ENCODE peak calls at places on chromosomes 11 and 22, in nine cellular contexts. One of them, this sample, is unnamed.
A peak's percentile ranks its signal among the peaks of the same experiment; 100 is the strongest.

GRCh38 chr11:79950172-79950571 is 509.3 kb upstream of the TENM4 start:
- DNase-seq in keratinocyte: no peak
- DNase-seq in pancreas: no peak
- DNase-seq in kidney epithelial cell: no peak
- DNase-seq in CD8-positive, alpha-beta T cell: no peak
- DNase-seq in AG09319: no peak
- DNase-seq in ovary: no peak
- DNase-seq in fibroblast of pulmonary artery: no peak
- DNase-seq in MCF 10A: no peak
- DNase-seq in this sample: no peak

GRCh38 chr11:70467196-70468085 is 69.1 kb downstream of the CTTN start:
- DNase-seq in keratinocyte: no peak
- DNase-seq in pancreas: peak; percentile 33
- DNase-seq in kidney epithelial cell: no peak
- DNase-seq in CD8-positive, alpha-beta T cell: no peak
- DNase-seq in AG09319: no peak
- DNase-seq in ovary: peak; percentile 49
- DNase-seq in fibroblast of pulmonary artery: peak; percentile 55
- DNase-seq in MCF 10A: peak; percentile 64
- DNase-seq in this sample: peak; percentile 88

GRCh38 chr11:61181489-61181888 is 20.3 kb upstream of the VPS37C start:
- DNase-seq in keratinocyte: no peak
- DNase-seq in pancreas: no peak
- DNase-seq in kidney epithelial cell: no peak
- DNase-seq in CD8-positive, alpha-beta T cell: no peak
- DNase-seq in AG09319: no peak
- DNase-seq in ovary: no peak
- DNase-seq in fibroblast of pulmonary artery: no peak
- DNase-seq in MCF 10A: no peak
- DNase-seq in this sample: no peak

GRCh38 chr11:36126703-36127102 is 162.5 kb downstream of the COMMD9 start:
- DNase-seq in keratinocyte: no peak
- DNase-seq in pancreas: no peak
- DNase-seq in kidney epithelial cell: no peak
- DNase-seq in CD8-positive, alpha-beta T cell: no peak
- DNase-seq in AG09319: no peak
- DNase-seq in ovary: no peak
- DNase-seq in fibroblast of pulmonary artery: no peak
- DNase-seq in MCF 10A: no peak
- DNase-seq in this sample: no peak

GRCh38 chr11:115761348-115761747 is 257.1 kb upstream of the CADM1 start:
- DNase-seq in keratinocyte: peak; percentile 23
- DNase-seq in pancreas: peak; percentile 18
- DNase-seq in kidney epithelial cell: no peak
- DNase-seq in CD8-positive, alpha-beta T cell: no peak
- DNase-seq in AG09319: no peak
- DNase-seq in ovary: no peak
- DNase-seq in fibroblast of pulmonary artery: no peak
- DNase-seq in MCF 10A: no peak
- DNase-seq in this sample: no peak

GRCh38 chr11:1109918-1110705 is 35.4 kb downstream of the MUC2 start:
- DNase-seq in keratinocyte: no peak
- DNase-seq in pancreas: no peak
- DNase-seq in kidney epithelial cell: no peak
- DNase-seq in CD8-positive, alpha-beta T cell: no peak
- DNase-seq in AG09319: no peak
- DNase-seq in ovary: no peak
- DNase-seq in fibroblast of pulmonary artery: no peak
- DNase-seq in MCF 10A: no peak
- DNase-seq in this sample: peak; percentile 13

GRCh38 chr11:1628506-1629325 is 859 bp upstream of the KRTAP5-5 start:
- DNase-seq in keratinocyte: no peak
- DNase-seq in pancreas: no peak
- DNase-seq in kidney epithelial cell: no peak
- DNase-seq in CD8-positive, alpha-beta T cell: peak; percentile 75
- DNase-seq in AG09319: peak; percentile 3
- DNase-seq in ovary: no peak
- DNase-seq in fibroblast of pulmonary artery: peak; percentile 29
- DNase-seq in MCF 10A: peak; percentile 38
- DNase-seq in this sample: peak; percentile 90

GRCh38 chr22:28810839-28811491 is 10.6 kb upstream of the XBP1 start:
- DNase-seq in keratinocyte: no peak
- DNase-seq in pancreas: no peak
- DNase-seq in kidney epithelial cell: no peak
- DNase-seq in CD8-positive, alpha-beta T cell: no peak
- DNase-seq in AG09319: no peak
- DNase-seq in ovary: no peak
- DNase-seq in fibroblast of pulmonary artery: peak; percentile 21
- DNase-seq in MCF 10A: no peak
- DNase-seq in this sample: no peak

GRCh38 chr11:40215605-40216004 is 1243.8 kb downstream of the LRRC4C start:
- DNase-seq in keratinocyte: no peak
- DNase-seq in pancreas: no peak
- DNase-seq in kidney epithelial cell: no peak
- DNase-seq in CD8-positive, alpha-beta T cell: no peak
- DNase-seq in AG09319: no peak
- DNase-seq in ovary: no peak
- DNase-seq in fibroblast of pulmonary artery: no peak
- DNase-seq in MCF 10A: no peak
- DNase-seq in this sample: no peak

GRCh38 chr22:23157560-23158515 is 12.6 kb downstream of the RAB36 start:
- DNase-seq in keratinocyte: no peak
- DNase-seq in pancreas: no peak
- DNase-seq in kidney epithelial cell: no peak
- DNase-seq in CD8-positive, alpha-beta T cell: no peak
- DNase-seq in AG09319: no peak
- DNase-seq in ovary: no peak
- DNase-seq in fibroblast of pulmonary artery: no peak
- DNase-seq in MCF 10A: no peak
- DNase-seq in this sample: no peak

GRCh38 chr11:61144511-61145179 is 16.6 kb downstream of the VPS37C start:
- DNase-seq in keratinocyte: no peak
- DNase-seq in pancreas: no peak
- DNase-seq in kidney epithelial cell: no peak
- DNase-seq in CD8-positive, alpha-beta T cell: no peak
- DNase-seq in AG09319: no peak
- DNase-seq in ovary: peak; percentile 14
- DNase-seq in fibroblast of pulmonary artery: no peak
- DNase-seq in MCF 10A: no peak
- DNase-seq in this sample: no peak

GRCh38 chr11:64695548-64695947 is 27.4 kb downstream of the NRXN2 start:
- DNase-seq in keratinocyte: no peak
- DNase-seq in pancreas: no peak
- DNase-seq in kidney epithelial cell: no peak
- DNase-seq in CD8-positive, alpha-beta T cell: no peak
- DNase-seq in AG09319: no peak
- DNase-seq in ovary: no peak
- DNase-seq in fibroblast of pulmonary artery: no peak
- DNase-seq in MCF 10A: no peak
- DNase-seq in this sample: no peak

GRCh38 chr11:119964136-119965025 is 173.5 kb downstream of the TRIM29 start:
- DNase-seq in keratinocyte: no peak
- DNase-seq in pancreas: no peak
- DNase-seq in kidney epithelial cell: no peak
- DNase-seq in CD8-positive, alpha-beta T cell: no peak
- DNase-seq in AG09319: peak; percentile 35
- DNase-seq in ovary: no peak
- DNase-seq in fibroblast of pulmonary artery: peak; percentile 5
- DNase-seq in MCF 10A: peak; percentile 14
- DNase-seq in this sample: no peak

GRCh38 chr11:65445604-65446445 is 23.2 kb downstream of the NEAT1 start:
- DNase-seq in keratinocyte: no peak
- DNase-seq in pancreas: no peak
- DNase-seq in kidney epithelial cell: no peak
- DNase-seq in CD8-positive, alpha-beta T cell: no peak
- DNase-seq in AG09319: no peak
- DNase-seq in ovary: no peak
- DNase-seq in fibroblast of pulmonary artery: peak; percentile 61
- DNase-seq in MCF 10A: peak; percentile 49
- DNase-seq in this sample: no peak

GRCh38 chr11:1336836-1337646 is 27.6 kb upstream of the TOLLIP start:
- DNase-seq in keratinocyte: no peak
- DNase-seq in pancreas: peak; percentile 40
- DNase-seq in kidney epithelial cell: no peak
- DNase-seq in CD8-positive, alpha-beta T cell: peak; percentile 77
- DNase-seq in AG09319: no peak
- DNase-seq in ovary: peak; percentile 78
- DNase-seq in fibroblast of pulmonary artery: no peak
- DNase-seq in MCF 10A: no peak
- DNase-seq in this sample: peak; percentile 37

GRCh38 chr11:94948070-94948617 is 25.2 kb downstream of the CWC15 start:
- DNase-seq in keratinocyte: no peak
- DNase-seq in pancreas: no peak
- DNase-seq in kidney epithelial cell: peak; percentile 61
- DNase-seq in CD8-positive, alpha-beta T cell: no peak
- DNase-seq in AG09319: peak; percentile 63
- DNase-seq in ovary: no peak
- DNase-seq in fibroblast of pulmonary artery: peak; percentile 48
- DNase-seq in MCF 10A: no peak
- DNase-seq in this sample: no peak

GRCh38 chr11:123231263-123231662 is 36.2 kb upstream of the CLMP start:
- DNase-seq in keratinocyte: no peak
- DNase-seq in pancreas: no peak
- DNase-seq in kidney epithelial cell: no peak
- DNase-seq in CD8-positive, alpha-beta T cell: no peak
- DNase-seq in AG09319: no peak
- DNase-seq in ovary: no peak
- DNase-seq in fibroblast of pulmonary artery: peak; percentile 35
- DNase-seq in MCF 10A: no peak
- DNase-seq in this sample: no peak

GRCh38 chr11:125313271-125314222 is 149.0 kb downstream of the PKNOX2 start:
- DNase-seq in keratinocyte: no peak
- DNase-seq in pancreas: no peak
- DNase-seq in kidney epithelial cell: no peak
- DNase-seq in CD8-positive, alpha-beta T cell: no peak
- DNase-seq in AG09319: no peak
- DNase-seq in ovary: peak; percentile 18
- DNase-seq in fibroblast of pulmonary artery: peak; percentile 23
- DNase-seq in MCF 10A: peak; percentile 28
- DNase-seq in this sample: no peak

GRCh38 chr11:57417056-57417455 is 9.9 kb downstream of the SLC43A3 start:
- DNase-seq in keratinocyte: no peak
- DNase-seq in pancreas: no peak
- DNase-seq in kidney epithelial cell: no peak
- DNase-seq in CD8-positive, alpha-beta T cell: no peak
- DNase-seq in AG09319: no peak
- DNase-seq in ovary: no peak
- DNase-seq in fibroblast of pulmonary artery: peak; percentile 75
- DNase-seq in MCF 10A: no peak
- DNase-seq in this sample: no peak

DNA sequence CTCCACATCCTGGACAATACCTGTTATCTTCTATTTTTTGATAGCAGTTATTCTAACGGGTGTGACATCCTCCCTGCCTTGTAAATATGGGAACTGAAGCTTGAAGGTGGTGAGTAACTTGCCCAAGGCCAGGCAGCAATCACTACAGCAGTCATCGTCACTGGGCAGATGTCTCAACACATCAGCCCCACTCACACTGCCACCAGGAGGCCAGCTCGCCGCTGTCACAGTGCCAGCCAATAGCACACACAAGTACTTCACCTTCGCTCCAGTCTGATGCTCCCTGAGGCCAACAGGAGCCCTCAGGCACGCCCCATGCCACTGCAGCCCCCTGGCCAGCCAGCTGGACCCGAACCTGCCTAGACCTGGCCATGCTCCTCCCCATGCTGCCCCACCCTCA is 4.9 kb upstream of the TTLL1 start:
- DNase-seq in keratinocyte: no peak
- DNase-seq in pancreas: no peak
- DNase-seq in kidney epithelial cell: no peak
- DNase-seq in CD8-positive, alpha-beta T cell: no peak
- DNase-seq in AG09319: no peak
- DNase-seq in ovary: no peak
- DNase-seq in fibroblast of pulmonary artery: peak; percentile 16
- DNase-seq in MCF 10A: peak; percentile 70
- DNase-seq in this sample: no peak
- TF ChIP-seq CTCF in keratinocyte: peak; percentile 30
- TF ChIP-seq CTCF in pancreas: no peak
- TF ChIP-seq CTCF in kidney epithelial cell: no peak
- TF ChIP-seq CTCF in CD8-positive, alpha-beta T cell: no peak
- TF ChIP-seq CTCF in AG09319: no peak
- TF ChIP-seq CTCF in ovary: no peak
- TF ChIP-seq CTCF in fibroblast of pulmonary artery: no peak
- TF ChIP-seq CTCF in MCF 10A: no peak
- TF ChIP-seq CTCF in this sample: no peak

DNA sequence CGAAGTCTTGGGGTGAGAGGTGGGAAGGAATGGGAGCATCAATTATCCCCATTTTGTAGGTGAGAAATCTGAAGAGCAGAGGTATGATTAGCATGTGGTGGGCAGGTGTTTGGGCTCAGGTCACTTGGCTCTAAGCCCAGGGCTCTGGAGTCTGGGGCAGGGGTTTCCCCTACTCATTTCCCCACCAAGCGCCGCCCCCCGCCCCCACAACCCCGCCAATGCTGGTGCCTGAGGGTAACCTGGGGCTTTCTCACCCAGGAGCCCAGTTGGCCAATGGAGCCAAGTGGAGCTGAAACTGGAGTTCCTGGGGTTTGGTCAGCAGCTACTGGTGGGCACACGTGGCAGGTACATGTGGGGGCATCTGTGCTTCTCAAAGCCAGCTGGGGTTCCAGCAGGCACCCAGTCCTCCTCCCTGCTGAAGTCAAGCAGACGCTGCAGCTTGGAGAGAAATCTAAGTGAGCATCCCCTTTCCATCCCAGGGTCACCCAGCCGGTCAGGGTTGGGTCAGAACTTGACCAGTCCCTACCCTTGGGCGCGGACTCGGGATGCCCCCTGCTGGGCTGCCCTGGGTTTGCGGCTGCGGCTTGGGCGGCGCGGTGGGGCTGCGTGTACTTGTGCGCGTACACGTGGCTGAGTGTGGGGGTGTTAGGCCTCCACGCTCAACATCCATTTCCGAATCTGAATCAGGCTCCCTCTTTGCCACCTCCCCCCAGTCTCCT is 1.6 kb upstream of the CHRM1 start:
- DNase-seq in keratinocyte: no peak
- DNase-seq in pancreas: no peak
- DNase-seq in kidney epithelial cell: no peak
- DNase-seq in CD8-positive, alpha-beta T cell: no peak
- DNase-seq in AG09319: no peak
- DNase-seq in ovary: no peak
- DNase-seq in fibroblast of pulmonary artery: peak; percentile 14
- DNase-seq in MCF 10A: no peak
- DNase-seq in this sample: peak; percentile 67
- TF ChIP-seq CTCF in keratinocyte: peak; percentile 26
- TF ChIP-seq CTCF in pancreas: no peak
- TF ChIP-seq CTCF in kidney epithelial cell: peak; percentile 36
- TF ChIP-seq CTCF in CD8-positive, alpha-beta T cell: no peak
- TF ChIP-seq CTCF in AG09319: peak; percentile 37
- TF ChIP-seq CTCF in ovary: no peak
- TF ChIP-seq CTCF in fibroblast of pulmonary artery: peak; percentile 33
- TF ChIP-seq CTCF in MCF 10A: peak; percentile 38
- TF ChIP-seq CTCF in this sample: peak; percentile 55

GRCh38 chr22:48695251-48695650 is 1132.4 kb downstream of the BRD1 start:
- DNase-seq in keratinocyte: no peak
- DNase-seq in pancreas: no peak
- DNase-seq in kidney epithelial cell: no peak
- DNase-seq in CD8-positive, alpha-beta T cell: no peak
- DNase-seq in AG09319: no peak
- DNase-seq in ovary: no peak
- DNase-seq in fibroblast of pulmonary artery: no peak
- DNase-seq in MCF 10A: no peak
- DNase-seq in this sample: no peak
- TF ChIP-seq CTCF in keratinocyte: no peak
- TF ChIP-seq CTCF in pancreas: no peak
- TF ChIP-seq CTCF in kidney epithelial cell: no peak
- TF ChIP-seq CTCF in CD8-positive, alpha-beta T cell: no peak
- TF ChIP-seq CTCF in AG09319: no peak
- TF ChIP-seq CTCF in ovary: no peak
- TF ChIP-seq CTCF in fibroblast of pulmonary artery: no peak
- TF ChIP-seq CTCF in MCF 10A: no peak
- TF ChIP-seq CTCF in this sample: no peak

GRCh38 chr11:45212566-45213315 is 66.3 kb downstream of the PRDM11 start:
- DNase-seq in keratinocyte: no peak
- DNase-seq in pancreas: no peak
- DNase-seq in kidney epithelial cell: no peak
- DNase-seq in CD8-positive, alpha-beta T cell: no peak
- DNase-seq in AG09319: no peak
- DNase-seq in ovary: no peak
- DNase-seq in fibroblast of pulmonary artery: no peak
- DNase-seq in MCF 10A: no peak
- DNase-seq in this sample: peak; percentile 48
- TF ChIP-seq CTCF in keratinocyte: no peak
- TF ChIP-seq CTCF in pancreas: no peak
- TF ChIP-seq CTCF in kidney epithelial cell: no peak
- TF ChIP-seq CTCF in CD8-positive, alpha-beta T cell: no peak
- TF ChIP-seq CTCF in AG09319: no peak
- TF ChIP-seq CTCF in ovary: no peak
- TF ChIP-seq CTCF in fibroblast of pulmonary artery: no peak
- TF ChIP-seq CTCF in MCF 10A: no peak
- TF ChIP-seq CTCF in this sample: peak; percentile 32

This sample was measured in glutamatergic neuron.